ENCODE peak calls at places on chromosomes 2 and 18, in eight cellular contexts. One of them, this sample, is unnamed.

GRCh38 chr2:65361623-65362022 is 70.8 kb downstream of the SPRED2 start:
- DNase-seq in cardiac muscle cell: no peak
- DNase-seq in transverse colon: no peak
- DNase-seq in H1: no peak
- DNase-seq in BE2C: no peak
- DNase-seq in pancreas: no peak
- DNase-seq in PC-3: no peak
- DNase-seq in heart left ventricle: no peak
- DNase-seq in this sample: no peak

GRCh38 chr2:179106342-179107178 is 56.6 kb upstream of the CCDC141 start:
- DNase-seq in cardiac muscle cell: peak
- DNase-seq in transverse colon: no peak
- DNase-seq in H1: no peak
- DNase-seq in BE2C: no peak
- DNase-seq in pancreas: peak
- DNase-seq in PC-3: peak
- DNase-seq in heart left ventricle: no peak
- DNase-seq in this sample: peak

GRCh38 chr18:39149211-39149806 is 1583.7 kb upstream of the CELF4 start:
- DNase-seq in cardiac muscle cell: no peak
- DNase-seq in transverse colon: no peak
- DNase-seq in H1: no peak
- DNase-seq in BE2C: no peak
- DNase-seq in pancreas: no peak
- DNase-seq in PC-3: no peak
- DNase-seq in heart left ventricle: no peak
- DNase-seq in this sample: no peak

GRCh38 chr2:11498543-11499034 is 32.6 kb upstream of the E2F6 start:
- DNase-seq in cardiac muscle cell: no peak
- DNase-seq in transverse colon: peak
- DNase-seq in H1: no peak
- DNase-seq in BE2C: peak
- DNase-seq in pancreas: peak
- DNase-seq in PC-3: peak
- DNase-seq in heart left ventricle: peak
- DNase-seq in this sample: peak

GRCh38 chr2:84640386-84640785 is 124.1 kb downstream of the DNAH6 start:
- DNase-seq in cardiac muscle cell: no peak
- DNase-seq in transverse colon: no peak
- DNase-seq in H1: no peak
- DNase-seq in BE2C: no peak
- DNase-seq in pancreas: no peak
- DNase-seq in PC-3: no peak
- DNase-seq in heart left ventricle: no peak
- DNase-seq in this sample: no peak

GRCh38 chr2:66434679-66435548 is at the start of gene MEIS1:
- DNase-seq in cardiac muscle cell: peak
- DNase-seq in transverse colon: peak
- DNase-seq in H1: no peak
- DNase-seq in BE2C: peak
- DNase-seq in pancreas: peak
- DNase-seq in PC-3: peak
- DNase-seq in heart left ventricle: peak
- DNase-seq in this sample: peak

GRCh38 chr2:20666114-20666363 is 905 bp upstream of the GDF7 start:
- DNase-seq in cardiac muscle cell: no peak
- DNase-seq in transverse colon: no peak
- DNase-seq in H1: no peak
- DNase-seq in BE2C: no peak
- DNase-seq in pancreas: no peak
- DNase-seq in PC-3: no peak
- DNase-seq in heart left ventricle: no peak
- DNase-seq in this sample: no peak

GRCh38 chr2:192236136-192236535 is 41.4 kb upstream of the TMEFF2 start:
- DNase-seq in cardiac muscle cell: peak
- DNase-seq in transverse colon: no peak
- DNase-seq in H1: no peak
- DNase-seq in BE2C: no peak
- DNase-seq in pancreas: no peak
- DNase-seq in PC-3: peak
- DNase-seq in heart left ventricle: no peak
- DNase-seq in this sample: no peak

GRCh38 chr2:98467082-98467536 is 22.5 kb downstream of the INPP4A start:
- DNase-seq in cardiac muscle cell: no peak
- DNase-seq in transverse colon: no peak
- DNase-seq in H1: no peak
- DNase-seq in BE2C: no peak
- DNase-seq in pancreas: no peak
- DNase-seq in PC-3: no peak
- DNase-seq in heart left ventricle: no peak
- DNase-seq in this sample: no peak

GRCh38 chr2:98467652-98468051 is 23.0 kb downstream of the INPP4A start:
- DNase-seq in cardiac muscle cell: no peak
- DNase-seq in transverse colon: no peak
- DNase-seq in H1: no peak
- DNase-seq in BE2C: no peak
- DNase-seq in pancreas: no peak
- DNase-seq in PC-3: no peak
- DNase-seq in heart left ventricle: no peak
- DNase-seq in this sample: no peak

GRCh38 chr2:98463988-98464771 is 19.5 kb downstream of the INPP4A start:
- DNase-seq in cardiac muscle cell: no peak
- DNase-seq in transverse colon: peak
- DNase-seq in H1: no peak
- DNase-seq in BE2C: no peak
- DNase-seq in pancreas: no peak
- DNase-seq in PC-3: no peak
- DNase-seq in heart left ventricle: no peak
- DNase-seq in this sample: no peak

GRCh38 chr2:98464772-98465310 is 20.2 kb downstream of the INPP4A start:
- DNase-seq in cardiac muscle cell: no peak
- DNase-seq in transverse colon: peak
- DNase-seq in H1: no peak
- DNase-seq in BE2C: no peak
- DNase-seq in pancreas: no peak
- DNase-seq in PC-3: no peak
- DNase-seq in heart left ventricle: no peak
- DNase-seq in this sample: no peak

DNA sequence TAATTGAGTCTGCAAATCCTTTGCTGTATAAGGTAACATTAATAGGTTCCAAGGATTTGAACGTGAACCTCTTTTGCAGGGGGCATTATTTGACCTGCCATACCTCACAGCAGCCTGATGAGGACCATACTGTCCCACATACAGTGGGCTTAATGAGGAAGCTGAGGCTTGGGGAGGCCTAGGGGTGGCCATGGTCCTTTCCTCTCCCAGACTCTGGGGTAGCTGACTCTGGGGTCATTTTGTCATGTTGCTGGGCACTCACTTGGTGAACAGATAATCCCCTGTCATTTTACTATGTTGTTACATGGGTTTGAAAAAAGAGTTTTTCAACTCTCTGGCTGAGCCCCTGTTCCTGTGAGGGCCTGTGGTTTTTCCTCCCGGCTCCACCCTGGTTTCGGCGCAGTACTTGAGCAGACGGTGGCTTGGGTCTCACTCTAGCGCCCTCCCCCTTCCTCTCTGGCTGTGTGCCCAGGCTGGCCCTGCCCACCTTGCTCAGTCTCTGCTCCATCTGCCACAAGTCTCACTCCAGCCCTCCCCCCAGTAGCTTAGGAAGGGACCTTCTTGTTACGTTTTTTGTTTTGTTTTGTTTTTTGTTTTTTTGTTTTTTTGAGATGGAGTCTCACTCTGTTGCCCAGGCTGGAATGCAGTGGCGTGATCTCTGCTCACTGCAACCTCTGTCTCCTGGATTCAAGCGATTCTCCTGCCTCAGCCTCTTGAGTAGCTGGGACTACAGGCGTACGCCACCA is 21.0 kb downstream of the INPP4A start:
- DNase-seq in cardiac muscle cell: peak
- DNase-seq in transverse colon: peak
- DNase-seq in H1: no peak
- DNase-seq in BE2C: peak
- DNase-seq in pancreas: peak
- DNase-seq in PC-3: peak
- DNase-seq in heart left ventricle: peak
- DNase-seq in this sample: no peak
- TF ChIP-seq CTCF in cardiac muscle cell: no peak
- TF ChIP-seq CTCF in transverse colon: no peak
- TF ChIP-seq CTCF in H1: no peak
- TF ChIP-seq CTCF in BE2C: no peak
- TF ChIP-seq CTCF in pancreas: no peak
- TF ChIP-seq CTCF in PC-3: no peak
- TF ChIP-seq CTCF in heart left ventricle: no peak
- TF ChIP-seq CTCF in this sample: no peak

GRCh38 chr18:61893971-61894750 is 1.4 kb upstream of the RNF152 start:
- DNase-seq in cardiac muscle cell: peak
- DNase-seq in transverse colon: peak
- DNase-seq in H1: peak
- DNase-seq in BE2C: peak
- DNase-seq in pancreas: peak
- DNase-seq in PC-3: peak
- DNase-seq in heart left ventricle: peak
- DNase-seq in this sample: peak
- H3K4me3 ChIP-seq in cardiac muscle cell: peak
- H3K4me3 ChIP-seq in transverse colon: peak
- H3K4me3 ChIP-seq in H1: peak
- H3K4me3 ChIP-seq in BE2C: peak
- H3K4me3 ChIP-seq in pancreas: peak
- H3K4me3 ChIP-seq in PC-3: peak
- H3K4me3 ChIP-seq in heart left ventricle: peak
- H3K4me3 ChIP-seq in this sample: peak

GRCh38 chr2:120305296-120305695 is 40.6 kb upstream of the INHBB start:
- DNase-seq in cardiac muscle cell: peak
- DNase-seq in transverse colon: no peak
- DNase-seq in H1: no peak
- DNase-seq in BE2C: peak
- DNase-seq in pancreas: no peak
- DNase-seq in PC-3: peak
- DNase-seq in heart left ventricle: no peak
- DNase-seq in this sample: no peak
- TF ChIP-seq CTCF in cardiac muscle cell: peak
- TF ChIP-seq CTCF in transverse colon: no peak
- TF ChIP-seq CTCF in H1: peak
- TF ChIP-seq CTCF in BE2C: peak
- TF ChIP-seq CTCF in pancreas: no peak
- TF ChIP-seq CTCF in PC-3: peak
- TF ChIP-seq CTCF in heart left ventricle: peak
- TF ChIP-seq CTCF in this sample: peak

DNA sequence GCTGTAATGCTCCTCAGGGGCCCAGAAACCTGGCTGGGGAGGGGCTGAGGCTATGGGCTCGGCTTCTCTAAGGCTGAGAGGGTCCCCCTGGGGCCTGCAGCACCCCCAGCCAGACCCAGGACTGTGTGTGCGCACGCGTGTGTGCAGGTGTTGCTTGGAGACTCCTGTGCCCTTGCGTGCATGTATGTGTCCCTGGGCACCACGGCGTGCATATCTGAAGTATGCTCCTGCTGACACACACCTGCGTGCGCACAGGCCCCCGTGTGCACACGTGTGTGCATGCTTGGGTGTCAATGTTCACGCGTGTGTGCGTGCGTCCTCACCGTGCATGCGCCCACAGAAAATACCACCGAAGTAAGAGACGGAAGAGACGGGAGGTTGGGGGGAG is 14.9 kb upstream of the ECEL1 start:
- DNase-seq in cardiac muscle cell: no peak
- DNase-seq in transverse colon: no peak
- DNase-seq in H1: no peak
- DNase-seq in BE2C: no peak
- DNase-seq in pancreas: no peak
- DNase-seq in PC-3: no peak
- DNase-seq in heart left ventricle: no peak
- DNase-seq in this sample: no peak
- H3K4me3 ChIP-seq in cardiac muscle cell: peak
- H3K4me3 ChIP-seq in transverse colon: no peak
- H3K4me3 ChIP-seq in H1: peak
- H3K4me3 ChIP-seq in BE2C: no peak
- H3K4me3 ChIP-seq in pancreas: no peak
- H3K4me3 ChIP-seq in PC-3: no peak
- H3K4me3 ChIP-seq in heart left ventricle: no peak
- H3K4me3 ChIP-seq in this sample: peak

GRCh38 chr18:11154369-11154982 is 5.1 kb upstream of the PIEZO2 start:
- DNase-seq in cardiac muscle cell: peak
- DNase-seq in transverse colon: no peak
- DNase-seq in H1: no peak
- DNase-seq in BE2C: no peak
- DNase-seq in pancreas: no peak
- DNase-seq in PC-3: peak
- DNase-seq in heart left ventricle: no peak
- DNase-seq in this sample: no peak
- TF ChIP-seq CTCF in cardiac muscle cell: peak
- TF ChIP-seq CTCF in transverse colon: no peak
- TF ChIP-seq CTCF in H1: peak
- TF ChIP-seq CTCF in BE2C: peak
- TF ChIP-seq CTCF in pancreas: no peak
- TF ChIP-seq CTCF in PC-3: peak
- TF ChIP-seq CTCF in heart left ventricle: peak
- TF ChIP-seq CTCF in this sample: peak

DNA sequence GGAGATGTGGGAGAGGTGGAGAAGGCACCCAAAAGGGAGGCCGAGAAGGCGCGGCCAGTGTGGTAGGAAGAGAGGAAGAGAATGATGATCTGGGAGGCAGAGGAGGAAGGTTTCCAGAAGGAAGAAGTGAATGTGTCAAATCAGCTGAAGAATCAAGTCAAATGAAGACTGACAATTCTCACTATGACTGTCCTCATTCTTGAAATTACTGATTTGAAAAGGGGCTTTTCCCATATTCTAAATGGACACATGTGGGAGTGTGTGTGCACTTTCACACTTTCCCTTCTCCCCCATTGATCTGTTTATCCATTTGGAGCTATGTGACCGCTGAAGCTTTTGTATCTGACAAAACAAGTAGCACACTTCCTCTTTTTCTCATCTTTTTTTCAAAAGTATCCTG is 6.1 kb downstream of the AFF3 start:
- DNase-seq in cardiac muscle cell: no peak
- DNase-seq in transverse colon: no peak
- DNase-seq in H1: no peak
- DNase-seq in BE2C: no peak
- DNase-seq in pancreas: no peak
- DNase-seq in PC-3: no peak
- DNase-seq in heart left ventricle: no peak
- DNase-seq in this sample: no peak
- H3K4me3 ChIP-seq in cardiac muscle cell: no peak
- H3K4me3 ChIP-seq in transverse colon: no peak
- H3K4me3 ChIP-seq in H1: no peak
- H3K4me3 ChIP-seq in BE2C: no peak
- H3K4me3 ChIP-seq in pancreas: no peak
- H3K4me3 ChIP-seq in PC-3: no peak
- H3K4me3 ChIP-seq in heart left ventricle: no peak
- H3K4me3 ChIP-seq in this sample: no peak